ENCODE peak calls at places on chromosomes 16 and 17, in ten cellular contexts. H, C, R, Z, O, T, D, A, L and Y are unnamed samples. For H3K9me3, the result is how much of the 10 kb centered on the place peaks cover.

GRCh38 chr16:14418795-14419225 is 211.2 kb downstream of the PARN start:
- DNase-seq in H (no peak), C (no peak), R (no peak), Z (no peak), O (no peak), T (peak), D (no peak), A (no peak), L (peak), Y (no peak)

GRCh38 chr16:31267332-31268032 is 7.7 kb downstream of the ITGAM start:
- DNase-seq in H (no peak), C (no peak), R (no peak), Z (peak), O (no peak), T (peak), D (peak), A (no peak), L (no peak), Y (no peak)

GRCh38 chr16:12484426-12484825 is 319.3 kb downstream of the CPPED1 start:
- DNase-seq in H (no peak), C (no peak), R (no peak), Z (no peak), O (no peak), T (no peak), D (no peak), A (no peak), L (no peak), Y (no peak)

GRCh38 chr16:87457724-87458423 is 35.0 kb downstream of the ZCCHC14 start:
- DNase-seq in H (peak), C (no peak), R (no peak), Z (peak), O (peak), T (no peak), D (peak), A (peak), L (no peak), Y (no peak)

GRCh38 chr16:17343028-17343427 is 127.7 kb downstream of the XYLT1 start:
- DNase-seq in H (no peak), C (peak), R (no peak), Z (no peak), O (peak), T (no peak), D (no peak), A (no peak), L (no peak), Y (no peak)

GRCh38 chr17:18156976-18157280 is 26.7 kb upstream of the ALKBH5 start:
- DNase-seq in H (no peak), C (no peak), R (no peak), Z (no peak), O (no peak), T (no peak), D (no peak), A (no peak), L (no peak), Y (no peak)

GRCh38 chr17:61536417-61536955 is 54.5 kb downstream of the NACA2 start:
- DNase-seq in H (no peak), C (no peak), R (no peak), Z (no peak), O (no peak), T (no peak), D (no peak), A (peak), L (no peak), Y (no peak)

GRCh38 chr17:81923302-81924260 is 4.0 kb downstream of the MAFG start:
- DNase-seq in H (no peak), C (peak), R (peak), Z (peak), O (no peak), T (peak), D (peak), A (peak), L (peak), Y (peak)

GRCh38 chr16:19991614-19992013 is 82.1 kb downstream of the GPR139 start:
- DNase-seq in H (no peak), C (no peak), R (no peak), Z (no peak), O (no peak), T (no peak), D (peak), A (no peak), L (no peak), Y (no peak)

GRCh38 chr16:26605872-26606271 is 460.9 kb upstream of the C16orf82 start:
- DNase-seq in H (no peak), C (no peak), R (no peak), Z (no peak), O (no peak), T (no peak), D (no peak), A (no peak), L (no peak), Y (no peak)

DNA sequence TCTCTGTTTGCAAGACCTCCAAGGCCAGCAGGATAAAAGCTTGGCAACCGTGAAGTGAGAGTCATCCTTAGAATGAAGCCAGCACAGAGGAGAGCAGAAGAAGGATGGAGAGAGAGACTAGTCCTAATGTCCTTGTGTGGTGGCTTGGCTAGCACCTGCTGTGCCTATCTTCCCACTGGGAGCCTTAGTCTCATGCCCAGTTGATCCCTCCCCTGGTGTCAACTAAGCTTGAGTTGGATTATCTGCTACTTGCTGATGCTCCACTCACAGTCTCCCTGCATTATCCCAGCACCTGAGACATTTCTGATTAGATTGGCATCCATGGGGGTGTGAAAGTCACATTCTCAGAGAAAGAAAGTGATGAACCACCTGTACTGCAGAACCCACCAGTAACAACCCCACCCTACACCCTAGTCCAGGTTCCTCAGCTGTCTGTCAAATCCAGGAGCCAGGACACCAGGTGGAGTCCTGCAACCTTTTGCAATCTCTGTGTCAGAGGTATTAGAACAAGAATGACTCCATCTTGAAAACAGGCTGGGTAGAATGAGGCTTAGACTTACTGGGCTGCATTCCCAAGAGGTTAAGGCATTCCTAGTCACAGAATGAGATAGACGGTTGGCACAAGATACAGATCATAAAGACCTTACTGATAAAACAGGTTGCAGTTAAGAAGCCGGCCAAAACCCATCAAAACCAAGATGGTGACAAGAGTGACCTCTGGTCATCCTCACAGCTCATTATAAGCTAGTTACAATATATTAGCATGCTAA is 460.2 kb upstream of the C16orf82 start:
- DNase-seq in H (no peak), C (no peak), R (no peak), Z (no peak), O (no peak), T (no peak), D (peak), A (no peak), L (no peak), Y (no peak)
- H3K4me3 ChIP-seq in H (no peak), C (no peak), R (no peak), Z (no peak), O (no peak), T (no peak), D (no peak), A (no peak), L (no peak), Y (no peak)

GRCh38 chr17:57572600-57572999 is 172.5 kb downstream of the CCDC182 start:
- DNase-seq in H (no peak), C (no peak), R (no peak), Z (no peak), O (no peak), T (no peak), D (no peak), A (no peak), L (no peak), Y (no peak)

GRCh38 chr17:57570740-57571344 is 174.3 kb downstream of the CCDC182 start:
- DNase-seq in H (no peak), C (no peak), R (no peak), Z (no peak), O (no peak), T (no peak), D (peak), A (no peak), L (no peak), Y (no peak)

GRCh38 chr17:57569860-57570259 is 175.2 kb downstream of the CCDC182 start:
- DNase-seq in H (no peak), C (no peak), R (no peak), Z (no peak), O (no peak), T (no peak), D (no peak), A (no peak), L (no peak), Y (no peak)

GRCh38 chr17:57574040-57574513 is 171.0 kb downstream of the CCDC182 start:
- DNase-seq in H (no peak), C (no peak), R (peak), Z (no peak), O (peak), T (peak), D (no peak), A (peak), L (peak), Y (no peak)

GRCh38 chr17:57572062-57572461 is 173.0 kb downstream of the CCDC182 start:
- DNase-seq in H (no peak), C (no peak), R (no peak), Z (no peak), O (no peak), T (no peak), D (no peak), A (no peak), L (no peak), Y (no peak)
- H3K9me3 ChIP-seq in H (under half), C (under half), R (under half), Z (under half), O (under half), T (under half), D (under half), A (under half), L (under half), Y (under half)

GRCh38 chr17:16583781-16584180 is 14.8 kb upstream of the ZNF287 start:
- DNase-seq in H (no peak), C (no peak), R (no peak), Z (no peak), O (no peak), T (no peak), D (no peak), A (no peak), L (no peak), Y (no peak)
- H3K4me3 ChIP-seq in H (no peak), C (no peak), R (peak), Z (peak), O (no peak), T (no peak), D (no peak), A (no peak), L (peak), Y (peak)

GRCh38 chr16:35733971-35734702 is 2274.7 kb downstream of the TP53TG3F start:
- DNase-seq in H (no peak), C (no peak), R (no peak), Z (no peak), O (no peak), T (peak), D (no peak), A (no peak), L (no peak), Y (no peak)
- H3K9me3 ChIP-seq in H (under half), C (under half), R (under half), Z (under half), O (under half), T (under half), D (under half), A (under half), L (under half), Y (under half)